ENCODE peak calls at places on chromosomes 11 and 22, in eight cellular contexts. One of them, this sample, is unnamed.

GRCh38 chr22:26674211-26675190 is 17.1 kb downstream of the MIAT start:
- DNase-seq in dermis microvascular lymphatic vessel endothelial cell: no peak
- DNase-seq in AG09319: no peak
- DNase-seq in activated CD8-positive, alpha-beta T cell treated with anti-CD3 and anti-CD28 coated beads for 36 hours: peak
- DNase-seq in AG04449: no peak
- DNase-seq in CD4-positive, CD25-positive, alpha-beta regulatory T cell: no peak
- DNase-seq in mucosa of gallbladder: no peak
- DNase-seq in dermis blood vessel endothelial cell: no peak
- DNase-seq in this sample: no peak

GRCh38 chr11:93905384-93905783 is 55.0 kb upstream of the VSTM5 start:
- DNase-seq in activated CD8-positive, alpha-beta T cell treated with anti-CD3 and anti-CD28 coated beads for 36 hours: no peak
- DNase-seq in mucosa of gallbladder: no peak
- DNase-seq in CD4-positive, CD25-positive, alpha-beta regulatory T cell: no peak
- DNase-seq in dermis blood vessel endothelial cell: no peak
- DNase-seq in AG09319: no peak
- DNase-seq in AG04449: peak
- DNase-seq in dermis microvascular lymphatic vessel endothelial cell: no peak
- DNase-seq in this sample: no peak

GRCh38 chr11:122463530-122463929 is 192.0 kb upstream of the UBASH3B start:
- DNase-seq in CD4-positive, CD25-positive, alpha-beta regulatory T cell: no peak
- DNase-seq in AG09319: no peak
- DNase-seq in AG04449: no peak
- DNase-seq in activated CD8-positive, alpha-beta T cell treated with anti-CD3 and anti-CD28 coated beads for 36 hours: no peak
- DNase-seq in dermis microvascular lymphatic vessel endothelial cell: no peak
- DNase-seq in mucosa of gallbladder: no peak
- DNase-seq in dermis blood vessel endothelial cell: no peak
- DNase-seq in this sample: no peak

GRCh38 chr11:106943089-106943488 is 75.2 kb downstream of the GUCY1A2 start:
- DNase-seq in AG04449: no peak
- DNase-seq in dermis microvascular lymphatic vessel endothelial cell: no peak
- DNase-seq in CD4-positive, CD25-positive, alpha-beta regulatory T cell: no peak
- DNase-seq in mucosa of gallbladder: no peak
- DNase-seq in activated CD8-positive, alpha-beta T cell treated with anti-CD3 and anti-CD28 coated beads for 36 hours: no peak
- DNase-seq in dermis blood vessel endothelial cell: no peak
- DNase-seq in AG09319: no peak
- DNase-seq in this sample: no peak

GRCh38 chr11:62399868-62400245 is 19.0 kb upstream of the SCGB1A1 start:
- DNase-seq in dermis blood vessel endothelial cell: no peak
- DNase-seq in CD4-positive, CD25-positive, alpha-beta regulatory T cell: no peak
- DNase-seq in activated CD8-positive, alpha-beta T cell treated with anti-CD3 and anti-CD28 coated beads for 36 hours: no peak
- DNase-seq in dermis microvascular lymphatic vessel endothelial cell: no peak
- DNase-seq in AG09319: no peak
- DNase-seq in AG04449: no peak
- DNase-seq in mucosa of gallbladder: no peak
- DNase-seq in this sample: no peak

GRCh38 chr11:65506316-65506769 is 7.5 kb downstream of the MALAT1 start:
- DNase-seq in activated CD8-positive, alpha-beta T cell treated with anti-CD3 and anti-CD28 coated beads for 36 hours: no peak
- DNase-seq in AG04449: no peak
- DNase-seq in AG09319: no peak
- DNase-seq in dermis blood vessel endothelial cell: no peak
- DNase-seq in dermis microvascular lymphatic vessel endothelial cell: no peak
- DNase-seq in CD4-positive, CD25-positive, alpha-beta regulatory T cell: no peak
- DNase-seq in mucosa of gallbladder: no peak
- DNase-seq in this sample: no peak

GRCh38 chr11:65047581-65048422 is 6.8 kb downstream of the SAC3D1 start:
- DNase-seq in dermis microvascular lymphatic vessel endothelial cell: peak
- DNase-seq in CD4-positive, CD25-positive, alpha-beta regulatory T cell: peak
- DNase-seq in activated CD8-positive, alpha-beta T cell treated with anti-CD3 and anti-CD28 coated beads for 36 hours: peak
- DNase-seq in dermis blood vessel endothelial cell: peak
- DNase-seq in mucosa of gallbladder: no peak
- DNase-seq in AG09319: no peak
- DNase-seq in AG04449: no peak
- DNase-seq in this sample: no peak

GRCh38 chr11:6637871-6638270 is 17.7 kb downstream of the DCHS1 start:
- DNase-seq in AG04449: no peak
- DNase-seq in activated CD8-positive, alpha-beta T cell treated with anti-CD3 and anti-CD28 coated beads for 36 hours: no peak
- DNase-seq in dermis blood vessel endothelial cell: peak
- DNase-seq in dermis microvascular lymphatic vessel endothelial cell: no peak
- DNase-seq in CD4-positive, CD25-positive, alpha-beta regulatory T cell: no peak
- DNase-seq in AG09319: peak
- DNase-seq in mucosa of gallbladder: peak
- DNase-seq in this sample: no peak

GRCh38 chr11:69280994-69281393 is 13.0 kb upstream of the MYEOV start:
- DNase-seq in mucosa of gallbladder: no peak
- DNase-seq in AG04449: peak
- DNase-seq in dermis blood vessel endothelial cell: no peak
- DNase-seq in dermis microvascular lymphatic vessel endothelial cell: peak
- DNase-seq in AG09319: no peak
- DNase-seq in CD4-positive, CD25-positive, alpha-beta regulatory T cell: no peak
- DNase-seq in activated CD8-positive, alpha-beta T cell treated with anti-CD3 and anti-CD28 coated beads for 36 hours: no peak
- DNase-seq in this sample: peak

GRCh38 chr22:50469377-50470305 is 5.2 kb downstream of the SBF1 start:
- DNase-seq in mucosa of gallbladder: peak
- DNase-seq in activated CD8-positive, alpha-beta T cell treated with anti-CD3 and anti-CD28 coated beads for 36 hours: peak
- DNase-seq in AG09319: no peak
- DNase-seq in dermis microvascular lymphatic vessel endothelial cell: peak
- DNase-seq in CD4-positive, CD25-positive, alpha-beta regulatory T cell: peak
- DNase-seq in AG04449: no peak
- DNase-seq in dermis blood vessel endothelial cell: peak
- DNase-seq in this sample: no peak

GRCh38 chr11:47327025-47327424 is 25.5 kb downstream of the MYBPC3 start:
- DNase-seq in activated CD8-positive, alpha-beta T cell treated with anti-CD3 and anti-CD28 coated beads for 36 hours: no peak
- DNase-seq in dermis microvascular lymphatic vessel endothelial cell: no peak
- DNase-seq in mucosa of gallbladder: no peak
- DNase-seq in AG09319: no peak
- DNase-seq in dermis blood vessel endothelial cell: no peak
- DNase-seq in CD4-positive, CD25-positive, alpha-beta regulatory T cell: no peak
- DNase-seq in AG04449: no peak
- DNase-seq in this sample: no peak

GRCh38 chr11:14554959-14555358 is 34.8 kb upstream of the PSMA1 start:
- DNase-seq in mucosa of gallbladder: peak
- DNase-seq in dermis microvascular lymphatic vessel endothelial cell: no peak
- DNase-seq in activated CD8-positive, alpha-beta T cell treated with anti-CD3 and anti-CD28 coated beads for 36 hours: peak
- DNase-seq in dermis blood vessel endothelial cell: no peak
- DNase-seq in AG09319: no peak
- DNase-seq in CD4-positive, CD25-positive, alpha-beta regulatory T cell: no peak
- DNase-seq in AG04449: no peak
- DNase-seq in this sample: no peak

GRCh38 chr11:116740741-116741140 is 32.0 kb downstream of the BUD13 start:
- DNase-seq in mucosa of gallbladder: no peak
- DNase-seq in AG09319: no peak
- DNase-seq in activated CD8-positive, alpha-beta T cell treated with anti-CD3 and anti-CD28 coated beads for 36 hours: no peak
- DNase-seq in dermis blood vessel endothelial cell: no peak
- DNase-seq in CD4-positive, CD25-positive, alpha-beta regulatory T cell: no peak
- DNase-seq in AG04449: no peak
- DNase-seq in dermis microvascular lymphatic vessel endothelial cell: no peak
- DNase-seq in this sample: no peak

GRCh38 chr11:6455070-6455469 is 14.3 kb upstream of the HPX start:
- DNase-seq in AG09319: no peak
- DNase-seq in activated CD8-positive, alpha-beta T cell treated with anti-CD3 and anti-CD28 coated beads for 36 hours: no peak
- DNase-seq in dermis blood vessel endothelial cell: no peak
- DNase-seq in mucosa of gallbladder: no peak
- DNase-seq in AG04449: no peak
- DNase-seq in CD4-positive, CD25-positive, alpha-beta regulatory T cell: no peak
- DNase-seq in dermis microvascular lymphatic vessel endothelial cell: no peak
- DNase-seq in this sample: no peak

GRCh38 chr22:30481711-30482110 is 9.9 kb upstream of the SEC14L3 start:
- DNase-seq in dermis blood vessel endothelial cell: no peak
- DNase-seq in dermis microvascular lymphatic vessel endothelial cell: no peak
- DNase-seq in CD4-positive, CD25-positive, alpha-beta regulatory T cell: no peak
- DNase-seq in AG04449: no peak
- DNase-seq in mucosa of gallbladder: no peak
- DNase-seq in AG09319: no peak
- DNase-seq in activated CD8-positive, alpha-beta T cell treated with anti-CD3 and anti-CD28 coated beads for 36 hours: no peak
- DNase-seq in this sample: no peak

GRCh38 chr11:128039140-128040021 is 548.0 kb downstream of the ETS1 start:
- DNase-seq in dermis blood vessel endothelial cell: peak
- DNase-seq in AG04449: peak
- DNase-seq in mucosa of gallbladder: peak
- DNase-seq in activated CD8-positive, alpha-beta T cell treated with anti-CD3 and anti-CD28 coated beads for 36 hours: peak
- DNase-seq in CD4-positive, CD25-positive, alpha-beta regulatory T cell: peak
- DNase-seq in dermis microvascular lymphatic vessel endothelial cell: peak
- DNase-seq in AG09319: peak
- DNase-seq in this sample: no peak

GRCh38 chr22:23569291-23569690 is 10.8 kb downstream of the IGLL1 start:
- DNase-seq in mucosa of gallbladder: no peak
- DNase-seq in dermis microvascular lymphatic vessel endothelial cell: no peak
- DNase-seq in CD4-positive, CD25-positive, alpha-beta regulatory T cell: no peak
- DNase-seq in AG09319: no peak
- DNase-seq in AG04449: no peak
- DNase-seq in activated CD8-positive, alpha-beta T cell treated with anti-CD3 and anti-CD28 coated beads for 36 hours: no peak
- DNase-seq in dermis blood vessel endothelial cell: no peak
- DNase-seq in this sample: no peak

GRCh38 chr11:81839016-81839415 is 894.6 kb downstream of the FAM181B start:
- DNase-seq in activated CD8-positive, alpha-beta T cell treated with anti-CD3 and anti-CD28 coated beads for 36 hours: no peak
- DNase-seq in AG09319: no peak
- DNase-seq in dermis microvascular lymphatic vessel endothelial cell: no peak
- DNase-seq in CD4-positive, CD25-positive, alpha-beta regulatory T cell: no peak
- DNase-seq in AG04449: no peak
- DNase-seq in dermis blood vessel endothelial cell: no peak
- DNase-seq in mucosa of gallbladder: no peak
- DNase-seq in this sample: no peak

GRCh38 chr11:102047305-102047924 is at the start of gene CFAP300:
- DNase-seq in CD4-positive, CD25-positive, alpha-beta regulatory T cell: no peak
- DNase-seq in activated CD8-positive, alpha-beta T cell treated with anti-CD3 and anti-CD28 coated beads for 36 hours: peak
- DNase-seq in AG09319: peak
- DNase-seq in dermis blood vessel endothelial cell: peak
- DNase-seq in dermis microvascular lymphatic vessel endothelial cell: peak
- DNase-seq in mucosa of gallbladder: peak
- DNase-seq in AG04449: peak
- DNase-seq in this sample: peak

GRCh38 chr11:44967930-44968496 is 17.3 kb upstream of the TP53I11 start:
- DNase-seq in AG09319: no peak
- DNase-seq in dermis microvascular lymphatic vessel endothelial cell: no peak
- DNase-seq in AG04449: no peak
- DNase-seq in mucosa of gallbladder: no peak
- DNase-seq in activated CD8-positive, alpha-beta T cell treated with anti-CD3 and anti-CD28 coated beads for 36 hours: no peak
- DNase-seq in CD4-positive, CD25-positive, alpha-beta regulatory T cell: no peak
- DNase-seq in dermis blood vessel endothelial cell: no peak
- DNase-seq in this sample: no peak